ENCODE peak calls at places on chromosomes 6 and 20, in nine cellular contexts. One of them, this sample, is unnamed.
A peak's percentile ranks its signal among the peaks of the same experiment; 100 is the strongest.

GRCh38 chr20:49447946-49448809 is 34.3 kb downstream of the KCNB1 start:
- DNase-seq in HCT116: no peak
- DNase-seq in Peyer's patch: no peak
- DNase-seq in thoracic aorta: no peak
- DNase-seq in tibial artery: peak; percentile 83
- DNase-seq in A549: no peak
- DNase-seq in heart right ventricle: no peak
- DNase-seq in fibroblast of mammary gland: peak; percentile 30
- DNase-seq in coronary artery: no peak
- DNase-seq in this sample: no peak

GRCh38 chr20:24912397-24913075 is 36.5 kb upstream of the CST7 start:
- DNase-seq in HCT116: no peak
- DNase-seq in Peyer's patch: no peak
- DNase-seq in thoracic aorta: no peak
- DNase-seq in tibial artery: peak; percentile 55
- DNase-seq in A549: no peak
- DNase-seq in heart right ventricle: no peak
- DNase-seq in fibroblast of mammary gland: no peak
- DNase-seq in coronary artery: no peak
- DNase-seq in this sample: no peak

GRCh38 chr6:9540126-9540525 is 874.7 kb downstream of the TFAP2A start:
- DNase-seq in HCT116: no peak
- DNase-seq in Peyer's patch: no peak
- DNase-seq in thoracic aorta: no peak
- DNase-seq in tibial artery: no peak
- DNase-seq in A549: no peak
- DNase-seq in heart right ventricle: no peak
- DNase-seq in fibroblast of mammary gland: peak; percentile 20
- DNase-seq in coronary artery: no peak
- DNase-seq in this sample: no peak

GRCh38 chr20:14477125-14477524 is 139.7 kb upstream of the FLRT3 start:
- DNase-seq in HCT116: no peak
- DNase-seq in Peyer's patch: no peak
- DNase-seq in thoracic aorta: no peak
- DNase-seq in tibial artery: no peak
- DNase-seq in A549: peak; percentile 37
- DNase-seq in heart right ventricle: no peak
- DNase-seq in fibroblast of mammary gland: peak; percentile 89
- DNase-seq in coronary artery: no peak
- DNase-seq in this sample: peak; percentile 93

GRCh38 chr20:63011798-63012197 is 5.0 kb upstream of the BHLHE23 start:
- DNase-seq in HCT116: no peak
- DNase-seq in Peyer's patch: no peak
- DNase-seq in thoracic aorta: no peak
- DNase-seq in tibial artery: no peak
- DNase-seq in A549: no peak
- DNase-seq in heart right ventricle: no peak
- DNase-seq in fibroblast of mammary gland: no peak
- DNase-seq in coronary artery: no peak
- DNase-seq in this sample: no peak

GRCh38 chr20:52482049-52482448 is 290.5 kb upstream of the ZFP64 start:
- DNase-seq in HCT116: no peak
- DNase-seq in Peyer's patch: no peak
- DNase-seq in thoracic aorta: no peak
- DNase-seq in tibial artery: no peak
- DNase-seq in A549: no peak
- DNase-seq in heart right ventricle: no peak
- DNase-seq in fibroblast of mammary gland: no peak
- DNase-seq in coronary artery: no peak
- DNase-seq in this sample: no peak

GRCh38 chr6:84762941-84763396 is 1.4 kb downstream of the TBX18 start:
- DNase-seq in HCT116: no peak
- DNase-seq in Peyer's patch: no peak
- DNase-seq in thoracic aorta: no peak
- DNase-seq in tibial artery: no peak
- DNase-seq in A549: no peak
- DNase-seq in heart right ventricle: no peak
- DNase-seq in fibroblast of mammary gland: no peak
- DNase-seq in coronary artery: no peak
- DNase-seq in this sample: no peak

GRCh38 chr20:951384-952169 is 35.4 kb upstream of the ANGPT4 start:
- DNase-seq in HCT116: no peak
- DNase-seq in Peyer's patch: no peak
- DNase-seq in thoracic aorta: no peak
- DNase-seq in tibial artery: peak; percentile 49
- DNase-seq in A549: peak; percentile 19
- DNase-seq in heart right ventricle: no peak
- DNase-seq in fibroblast of mammary gland: no peak
- DNase-seq in coronary artery: no peak
- DNase-seq in this sample: no peak

GRCh38 chr6:38493929-38494547 is 145.7 kb downstream of the BTBD9 start:
- DNase-seq in HCT116: peak; percentile 57
- DNase-seq in Peyer's patch: peak; percentile 82
- DNase-seq in thoracic aorta: peak; percentile 39
- DNase-seq in tibial artery: peak; percentile 74
- DNase-seq in A549: peak; percentile 67
- DNase-seq in heart right ventricle: peak; percentile 70
- DNase-seq in fibroblast of mammary gland: peak; percentile 76
- DNase-seq in coronary artery: peak; percentile 78
- DNase-seq in this sample: peak; percentile 76

DNA sequence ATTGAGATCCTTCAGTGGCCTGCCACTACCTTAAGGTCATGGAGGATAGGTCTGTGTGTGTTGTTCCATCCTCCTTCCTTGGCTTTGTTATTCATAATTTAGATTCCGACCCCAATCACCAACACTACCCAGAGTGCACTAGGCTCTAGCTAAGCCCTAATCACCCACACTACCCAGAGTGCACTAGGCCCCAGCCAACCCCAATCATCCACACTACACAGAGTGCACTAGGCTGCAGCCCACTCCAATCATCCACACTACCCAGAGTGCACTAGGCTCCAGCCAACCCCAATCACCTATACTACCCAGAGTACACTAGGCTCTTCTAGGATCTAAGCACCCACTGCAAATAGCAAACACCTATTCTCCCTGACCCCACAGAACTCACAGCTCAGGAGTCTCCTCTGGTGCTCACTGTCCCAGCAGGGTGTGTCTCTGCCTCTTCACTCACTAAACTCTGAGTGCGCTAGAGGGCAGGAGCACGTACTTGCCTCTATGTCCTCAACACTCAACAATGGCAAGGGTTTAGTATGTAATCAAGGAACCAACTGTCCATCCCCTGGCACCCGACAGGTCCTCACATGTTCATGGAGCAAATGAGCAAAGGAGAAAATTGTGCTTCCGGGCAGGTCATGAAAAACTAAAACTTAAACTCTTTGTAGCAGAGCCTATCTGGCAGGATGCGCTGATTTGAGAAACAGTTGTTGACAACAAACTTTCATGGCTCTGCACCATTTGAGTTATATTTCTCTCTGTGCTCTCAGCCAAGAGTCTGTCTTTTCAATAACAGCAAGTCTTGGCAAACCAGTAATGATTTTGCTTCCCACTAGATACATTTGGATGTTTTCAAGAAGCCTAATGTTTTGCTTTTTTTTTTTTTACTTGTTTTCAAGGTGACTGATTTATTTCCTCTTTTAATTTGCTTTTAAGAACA is 54.3 kb downstream of the SLC22A23 start:
- DNase-seq in HCT116: no peak
- DNase-seq in Peyer's patch: no peak
- DNase-seq in thoracic aorta: no peak
- DNase-seq in tibial artery: no peak
- DNase-seq in A549: no peak
- DNase-seq in heart right ventricle: no peak
- DNase-seq in fibroblast of mammary gland: no peak
- DNase-seq in coronary artery: no peak
- DNase-seq in this sample: peak; percentile 96
- TF ChIP-seq CTCF in HCT116: no peak
- TF ChIP-seq CTCF in Peyer's patch: no peak
- TF ChIP-seq CTCF in thoracic aorta: no peak
- TF ChIP-seq CTCF in tibial artery: no peak
- TF ChIP-seq CTCF in A549: no peak
- TF ChIP-seq CTCF in heart right ventricle: no peak
- TF ChIP-seq CTCF in fibroblast of mammary gland: no peak
- TF ChIP-seq CTCF in coronary artery: no peak
- TF ChIP-seq CTCF in this sample: peak; percentile 62

GRCh38 chr6:28543671-28544131 is 18.0 kb downstream of the GPX5 start:
- DNase-seq in HCT116: no peak
- DNase-seq in Peyer's patch: no peak
- DNase-seq in thoracic aorta: no peak
- DNase-seq in tibial artery: no peak
- DNase-seq in A549: peak; percentile 10
- DNase-seq in heart right ventricle: no peak
- DNase-seq in fibroblast of mammary gland: peak; percentile 34
- DNase-seq in coronary artery: no peak
- DNase-seq in this sample: peak; percentile 14

GRCh38 chr6:28542440-28543293 is 17.0 kb downstream of the GPX5 start:
- DNase-seq in HCT116: peak; percentile 90
- DNase-seq in Peyer's patch: no peak
- DNase-seq in thoracic aorta: no peak
- DNase-seq in tibial artery: no peak
- DNase-seq in A549: peak; percentile 93
- DNase-seq in heart right ventricle: no peak
- DNase-seq in fibroblast of mammary gland: peak; percentile 83
- DNase-seq in coronary artery: no peak
- DNase-seq in this sample: peak; percentile 83

GRCh38 chr6:28541996-28542395 is 16.3 kb downstream of the GPX5 start:
- DNase-seq in HCT116: no peak
- DNase-seq in Peyer's patch: no peak
- DNase-seq in thoracic aorta: no peak
- DNase-seq in tibial artery: no peak
- DNase-seq in A549: no peak
- DNase-seq in heart right ventricle: no peak
- DNase-seq in fibroblast of mammary gland: no peak
- DNase-seq in coronary artery: no peak
- DNase-seq in this sample: no peak

GRCh38 chr6:28545955-28546354 is 20.3 kb downstream of the GPX5 start:
- DNase-seq in HCT116: no peak
- DNase-seq in Peyer's patch: no peak
- DNase-seq in thoracic aorta: no peak
- DNase-seq in tibial artery: no peak
- DNase-seq in A549: no peak
- DNase-seq in heart right ventricle: no peak
- DNase-seq in fibroblast of mammary gland: no peak
- DNase-seq in coronary artery: no peak
- DNase-seq in this sample: no peak

DNA sequence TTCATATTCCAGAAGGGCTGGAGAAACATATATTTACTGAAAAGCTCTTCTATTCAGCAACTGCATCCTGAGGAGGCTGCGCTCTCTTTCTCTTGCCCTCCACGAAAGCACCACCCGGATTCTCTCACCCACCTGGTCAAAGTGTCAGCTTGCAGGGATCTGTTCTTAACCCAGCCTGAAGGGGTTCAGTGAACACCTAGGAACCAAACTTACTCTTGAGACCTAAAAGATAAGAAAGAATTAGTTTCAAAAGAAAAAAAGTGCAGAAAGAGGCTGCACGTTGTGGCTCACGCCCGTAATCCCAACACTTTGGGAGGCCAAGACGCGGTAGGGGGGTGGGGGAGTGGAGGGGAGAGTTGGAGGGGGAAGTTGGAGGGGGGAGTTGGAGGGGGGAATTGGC is 18.5 kb downstream of the GPX5 start:
- DNase-seq in HCT116: no peak
- DNase-seq in Peyer's patch: no peak
- DNase-seq in thoracic aorta: no peak
- DNase-seq in tibial artery: no peak
- DNase-seq in A549: no peak
- DNase-seq in heart right ventricle: no peak
- DNase-seq in fibroblast of mammary gland: no peak
- DNase-seq in coronary artery: no peak
- DNase-seq in this sample: no peak
- H3K4me3 ChIP-seq in HCT116: no peak overlapping the region
- H3K4me3 ChIP-seq in Peyer's patch: no peak overlapping the region
- H3K4me3 ChIP-seq in thoracic aorta: no peak overlapping the region
- H3K4me3 ChIP-seq in tibial artery: no peak overlapping the region
- H3K4me3 ChIP-seq in A549: peak overlapping the region; percentile 42
- H3K4me3 ChIP-seq in heart right ventricle: no peak overlapping the region
- H3K4me3 ChIP-seq in fibroblast of mammary gland: peak overlapping the region; percentile 56
- H3K4me3 ChIP-seq in coronary artery: peak overlapping the region; percentile 37
- H3K4me3 ChIP-seq in this sample: peak overlapping the region; percentile 40

GRCh38 chr6:145880361-145880760 is 65.8 kb upstream of the FBXO30 start:
- DNase-seq in HCT116: no peak
- DNase-seq in Peyer's patch: no peak
- DNase-seq in thoracic aorta: no peak
- DNase-seq in tibial artery: no peak
- DNase-seq in A549: no peak
- DNase-seq in heart right ventricle: no peak
- DNase-seq in fibroblast of mammary gland: no peak
- DNase-seq in coronary artery: no peak
- DNase-seq in this sample: no peak
- TF ChIP-seq CTCF in HCT116: no peak
- TF ChIP-seq CTCF in Peyer's patch: no peak
- TF ChIP-seq CTCF in thoracic aorta: no peak
- TF ChIP-seq CTCF in tibial artery: no peak
- TF ChIP-seq CTCF in A549: no peak
- TF ChIP-seq CTCF in heart right ventricle: no peak
- TF ChIP-seq CTCF in fibroblast of mammary gland: no peak
- TF ChIP-seq CTCF in coronary artery: no peak
- TF ChIP-seq CTCF in this sample: no peak

DNA sequence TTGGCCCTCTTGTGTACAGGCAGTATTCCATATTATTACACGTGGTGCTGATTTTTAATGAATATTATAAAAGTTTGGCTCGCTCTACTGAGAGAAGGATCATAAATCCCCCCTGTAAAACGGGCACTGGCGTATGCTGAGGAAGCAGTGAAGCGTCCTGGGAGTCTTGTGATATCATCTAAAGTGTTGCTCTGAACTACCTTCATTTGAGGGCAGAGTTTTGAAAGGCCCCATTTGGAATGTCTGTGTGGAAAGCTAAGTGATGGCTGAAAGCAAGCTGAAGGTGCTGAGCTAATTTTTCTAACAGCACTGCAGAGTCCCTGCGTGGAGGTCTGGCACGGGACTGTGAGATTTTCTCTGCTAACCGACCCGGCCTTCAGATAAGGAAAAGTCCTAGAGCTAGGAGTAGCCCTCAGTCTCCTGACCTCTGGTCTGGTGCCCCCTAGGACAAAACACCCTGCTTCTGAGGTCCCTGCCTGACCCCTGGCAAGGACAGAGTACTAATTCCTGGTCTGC is 1.3 kb upstream of the BACH2 start:
- DNase-seq in HCT116: no peak
- DNase-seq in Peyer's patch: no peak
- DNase-seq in thoracic aorta: no peak
- DNase-seq in tibial artery: no peak
- DNase-seq in A549: no peak
- DNase-seq in heart right ventricle: no peak
- DNase-seq in fibroblast of mammary gland: no peak
- DNase-seq in coronary artery: no peak
- DNase-seq in this sample: no peak
- H3K4me3 ChIP-seq in HCT116: no peak overlapping the region
- H3K4me3 ChIP-seq in Peyer's patch: no peak overlapping the region
- H3K4me3 ChIP-seq in thoracic aorta: peak overlapping the region; percentile 90
- H3K4me3 ChIP-seq in tibial artery: no peak overlapping the region
- H3K4me3 ChIP-seq in A549: no peak overlapping the region
- H3K4me3 ChIP-seq in heart right ventricle: no peak overlapping the region
- H3K4me3 ChIP-seq in fibroblast of mammary gland: no peak overlapping the region
- H3K4me3 ChIP-seq in coronary artery: no peak overlapping the region
- H3K4me3 ChIP-seq in this sample: no peak overlapping the region